ENCODE peak calls at places on chromosomes 5 and 9, in four cellular contexts. L, V, U and H are unnamed samples.

GRCh38 chr9:129570450-129571297 is 50.2 kb downstream of the C9orf50 start:
- DNase-seq in L (peak), V (peak), U (peak), H (peak)

GRCh38 chr5:129906177-129906887 is 2.1 kb downstream of the CHSY3 start:
- DNase-seq in U (no peak), L (peak), V (peak), H (peak)

GRCh38 chr9:98142182-98142924 is 23.3 kb upstream of the TRIM14 start:
- DNase-seq in L (no peak), V (peak), U (no peak), H (no peak)

GRCh38 chr5:9025942-9026341 is 519.9 kb downstream of the SEMA5A start:
- DNase-seq in U (peak), V (no peak), L (no peak), H (no peak)

GRCh38 chr5:53994148-53994547 is 316.2 kb downstream of the ARL15 start:
- DNase-seq in U (peak), L (no peak), V (no peak), H (no peak)

GRCh38 chr5:165906879-165907278 is 2384.6 kb upstream of the WWC1 start:
- DNase-seq in L (no peak), V (no peak), U (no peak), H (no peak)

GRCh38 chr9:112248722-112249121 is 73.6 kb upstream of the SUSD1 start:
- DNase-seq in L (no peak), V (no peak), U (peak), H (no peak)

GRCh38 chr5:73997936-73998335 is 371.9 kb downstream of the ARHGEF28 start:
- DNase-seq in V (no peak), U (no peak), L (no peak), H (no peak)

GRCh38 chr9:97889941-97890557 is 32.3 kb downstream of the TRMO start:
- DNase-seq in V (peak), U (no peak), L (peak), H (peak)

GRCh38 chr5:53453898-53454837 is 26.3 kb upstream of the FST start:
- DNase-seq in L (no peak), U (no peak), V (peak), H (no peak)

GRCh38 chr5:172550096-172550765 is 90.8 kb upstream of the NEURL1B start:
- DNase-seq in U (no peak), V (no peak), L (no peak), H (no peak)

GRCh38 chr5:163360681-163361080 is 76.7 kb upstream of the CCNG1 start:
- DNase-seq in V (no peak), L (no peak), U (no peak), H (no peak)

GRCh38 chr5:89513299-89514044 is 630.5 kb upstream of the MEF2C start:
- DNase-seq in L (no peak), V (no peak), U (no peak), H (no peak)

GRCh38 chr5:174046558-174046957 is 1.1 kb downstream of the NSG2 start:
- DNase-seq in L (peak), V (no peak), U (no peak), H (no peak)

GRCh38 chr9:99398241-99398640 is 176.2 kb downstream of the SEC61B start:
- DNase-seq in U (no peak), L (no peak), V (peak), H (no peak)

GRCh38 chr9:135030711-135031245 is 56.7 kb upstream of the OLFM1 start:
- DNase-seq in V (no peak), U (no peak), L (no peak), H (no peak)

GRCh38 chr5:172724658-172725183 is 46.3 kb downstream of the DUSP1 start:
- DNase-seq in V (no peak), U (no peak), L (no peak), H (no peak)

GRCh38 chr9:124377551-124377950 is 37.7 kb downstream of the PSMB7 start:
- DNase-seq in V (no peak), U (no peak), L (no peak), H (no peak)

GRCh38 chr5:84791153-84791552 is 406.5 kb upstream of the EDIL3 start:
- DNase-seq in U (no peak), L (no peak), V (no peak), H (no peak)

GRCh38 chr9:38181216-38181615 is 112.2 kb upstream of the SHB start:
- DNase-seq in U (no peak), L (no peak), V (no peak), H (no peak)

GRCh38 chr5:32961066-32961429 is 249.9 kb downstream of the NPR3 start:
- DNase-seq in V (no peak), U (peak), L (no peak), H (no peak)

GRCh38 chr9:89743576-89744254 is 138.9 kb downstream of the GADD45G start:
- DNase-seq in U (no peak), V (peak), L (peak), H (peak)

GRCh38 chr5:100901851-100902341 is 1.2 kb downstream of the ST8SIA4 start:
- DNase-seq in L (no peak), U (no peak), V (peak), H (no peak)

GRCh38 chr5:79318935-79319614 is 83.1 kb downstream of the JMY start:
- DNase-seq in V (peak), U (peak), L (no peak), H (no peak)

GRCh38 chr5:98631311-98632054 is 142.0 kb upstream of the RGMB start:
- DNase-seq in V (no peak), L (no peak), U (peak), H (no peak)

GRCh38 chr9:14741369-14741768 is 18.8 kb upstream of the CER1 start:
- DNase-seq in U (no peak), V (peak), L (no peak), H (no peak)

GRCh38 chr5:84403773-84404172 is 19.1 kb upstream of the EDIL3 start:
- DNase-seq in L (no peak), V (no peak), U (peak), H (no peak)

GRCh38 chr5:32100230-32100629 is 73.9 kb downstream of the GOLPH3 start:
- DNase-seq in U (no peak), V (peak), L (peak), H (no peak)

GRCh38 chr5:14600846-14601245 is 19.3 kb downstream of the OTULINL start:
- DNase-seq in U (no peak), V (no peak), L (no peak), H (no peak)

GRCh38 chr9:94800424-94801117 is 74.1 kb downstream of the AOPEP start:
- DNase-seq in V (no peak), U (peak), L (no peak), H (no peak)

GRCh38 chr9:38068866-38069628 is at the start of gene SHB:
- DNase-seq in U (peak), L (peak), V (no peak), H (peak)

GRCh38 chr5:152593388-152593787 is 188.3 kb upstream of the NMUR2 start:
- DNase-seq in V (peak), L (no peak), U (no peak), H (no peak)

GRCh38 chr5:27450607-27451006 is 412.2 kb upstream of the CDH9 start:
- DNase-seq in V (no peak), L (no peak), U (peak), H (no peak)

GRCh38 chr5:79357401-79357800 is 121.5 kb downstream of the JMY start:
- DNase-seq in L (no peak), U (peak), V (no peak), H (no peak)

GRCh38 chr9:81720450-81721086 is 31.2 kb upstream of the TLE1 start:
- DNase-seq in U (no peak), L (no peak), V (no peak), H (no peak)
- H4K5ac ChIP-seq in U (no peak), L (no peak), V (no peak), H (no peak)

GRCh38 chr5:83001788-83002381 is 75.3 kb downstream of the TMEM167A start:
- DNase-seq in L (no peak), U (no peak), V (no peak), H (no peak)
- H4K5ac ChIP-seq in L (no peak), U (no peak), V (no peak), H (no peak)

DNA sequence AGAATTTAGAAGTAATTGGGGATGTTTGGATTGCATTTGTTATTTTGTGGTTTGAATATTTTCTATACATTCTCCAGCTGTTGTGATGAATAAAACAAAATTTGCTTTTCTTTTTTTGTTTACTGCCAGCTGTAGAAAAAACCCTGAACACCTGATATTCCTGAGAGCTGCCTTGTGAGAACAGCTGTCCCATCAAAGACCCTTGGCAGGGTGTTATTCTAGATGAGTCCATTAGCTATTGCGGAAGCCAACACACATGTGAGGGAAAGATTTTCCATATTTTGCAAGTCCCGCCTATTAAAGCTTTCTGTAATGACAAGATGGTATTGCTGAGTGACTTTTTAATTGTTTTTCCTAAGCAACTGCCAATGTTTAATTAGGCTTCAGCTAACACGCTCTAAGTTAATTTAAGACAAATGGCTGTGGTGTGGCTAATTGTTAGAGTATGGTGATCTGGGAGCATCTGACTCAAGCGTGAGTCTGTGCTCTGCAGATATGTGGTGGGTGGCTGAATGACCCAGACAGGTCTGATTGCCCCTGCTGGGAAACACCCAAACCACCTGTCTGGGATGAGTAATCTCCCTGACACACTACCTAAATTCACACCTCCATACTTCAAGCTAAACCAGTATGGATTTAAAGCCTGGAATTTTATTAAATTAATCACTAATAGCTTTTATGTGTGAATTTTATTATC is 86.5 kb upstream of the PRLR start:
- DNase-seq in U (no peak), V (peak), L (no peak), H (no peak)
- H4K5ac ChIP-seq in U (no peak), V (no peak), L (no peak), H (no peak)

DNA sequence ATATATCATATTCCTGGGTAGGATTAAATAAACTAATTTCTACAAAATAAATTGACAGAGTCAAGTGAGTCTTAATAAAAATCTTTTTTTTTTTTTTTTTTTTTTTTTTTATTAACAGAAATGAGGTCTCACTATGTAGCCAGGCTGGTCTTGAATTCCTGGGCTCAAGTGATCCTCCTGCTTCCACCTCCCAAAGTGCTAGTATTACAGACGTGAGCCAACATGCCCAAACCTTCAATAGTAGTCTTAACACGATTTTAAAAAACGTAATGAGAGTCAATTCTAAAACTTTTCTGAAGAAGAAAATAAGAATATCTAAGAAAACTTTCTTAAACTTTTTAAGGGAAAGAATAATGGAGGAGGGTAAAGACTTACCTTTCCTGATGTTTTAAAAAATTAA is 84.2 kb downstream of the YIPF5 start:
- DNase-seq in V (no peak), L (no peak), U (no peak), H (no peak)
- H4K5ac ChIP-seq in V (no peak), L (no peak), U (no peak), H (no peak)

GRCh38 chr9:109382585-109382984 is 61.7 kb upstream of the EPB41L4B start:
- DNase-seq in L (no peak), V (no peak), U (no peak), H (no peak)
- H4K5ac ChIP-seq in L (no peak), V (no peak), U (no peak), H (no peak)

DNA sequence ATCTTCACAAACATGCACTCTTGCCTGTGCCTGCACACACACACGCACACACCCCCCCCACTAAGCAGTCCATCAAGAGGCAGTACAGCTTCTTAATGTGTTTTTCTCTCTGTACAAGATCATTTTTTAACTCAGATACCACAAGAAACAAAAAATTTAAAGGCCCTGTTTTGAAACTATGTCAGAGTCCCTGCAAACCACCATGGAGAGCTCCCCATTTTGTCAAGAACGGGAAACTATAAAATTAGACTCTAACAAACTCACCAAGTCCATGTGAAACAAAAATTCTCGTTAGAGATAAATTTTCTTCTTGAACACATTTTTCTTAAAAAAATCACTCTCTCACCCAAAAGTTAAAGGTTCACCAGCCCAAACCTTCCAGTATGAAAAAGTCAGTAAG is 86.3 kb downstream of the ELAVL2 start:
- DNase-seq in V (no peak), U (no peak), L (no peak), H (no peak)
- H4K5ac ChIP-seq in V (no peak), U (no peak), L (no peak), H (no peak)

DNA sequence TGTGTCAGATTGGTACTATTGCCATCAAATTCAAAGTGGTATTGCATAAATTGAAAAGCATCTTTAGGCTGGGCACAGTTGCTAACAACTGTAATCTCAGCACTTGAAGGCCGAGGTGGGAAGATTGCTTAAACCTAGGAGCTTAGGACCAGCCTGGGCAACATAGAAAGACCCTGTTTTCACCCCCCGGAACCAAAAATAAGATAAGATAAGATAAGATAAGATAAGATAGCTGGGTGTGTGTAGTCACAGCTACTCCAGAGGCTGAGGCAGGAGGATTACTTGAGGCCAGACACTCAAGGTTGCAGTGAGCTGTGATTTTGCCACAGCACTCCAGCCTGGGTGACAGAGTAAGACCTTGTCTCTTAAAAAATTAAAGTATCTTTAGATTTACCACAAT is 297.9 kb upstream of the SEMA6A start:
- DNase-seq in V (peak), U (no peak), L (no peak), H (no peak)
- H4K5ac ChIP-seq in V (no peak), U (no peak), L (no peak), H (no peak)

GRCh38 chr9:3873818-3874217 is 348.0 kb upstream of the RFX3 start:
- DNase-seq in L (no peak), V (peak), U (peak), H (no peak)
- H4K5ac ChIP-seq in L (no peak), V (no peak), U (peak), H (no peak)

GRCh38 chr5:96823900-96824351 is 16.2 kb upstream of the ERAP1 start:
- DNase-seq in V (no peak), L (no peak), U (peak), H (no peak)

GRCh38 chr5:96819806-96820205 is 12.1 kb upstream of the ERAP1 start:
- DNase-seq in U (no peak), L (no peak), V (no peak), H (no peak)

GRCh38 chr5:96825243-96825642 is 17.5 kb upstream of the ERAP1 start:
- DNase-seq in V (no peak), L (no peak), U (no peak), H (no peak)

GRCh38 chr5:96823060-96823459 is 15.3 kb upstream of the ERAP1 start:
- DNase-seq in V (no peak), L (no peak), U (no peak), H (no peak)

DNA sequence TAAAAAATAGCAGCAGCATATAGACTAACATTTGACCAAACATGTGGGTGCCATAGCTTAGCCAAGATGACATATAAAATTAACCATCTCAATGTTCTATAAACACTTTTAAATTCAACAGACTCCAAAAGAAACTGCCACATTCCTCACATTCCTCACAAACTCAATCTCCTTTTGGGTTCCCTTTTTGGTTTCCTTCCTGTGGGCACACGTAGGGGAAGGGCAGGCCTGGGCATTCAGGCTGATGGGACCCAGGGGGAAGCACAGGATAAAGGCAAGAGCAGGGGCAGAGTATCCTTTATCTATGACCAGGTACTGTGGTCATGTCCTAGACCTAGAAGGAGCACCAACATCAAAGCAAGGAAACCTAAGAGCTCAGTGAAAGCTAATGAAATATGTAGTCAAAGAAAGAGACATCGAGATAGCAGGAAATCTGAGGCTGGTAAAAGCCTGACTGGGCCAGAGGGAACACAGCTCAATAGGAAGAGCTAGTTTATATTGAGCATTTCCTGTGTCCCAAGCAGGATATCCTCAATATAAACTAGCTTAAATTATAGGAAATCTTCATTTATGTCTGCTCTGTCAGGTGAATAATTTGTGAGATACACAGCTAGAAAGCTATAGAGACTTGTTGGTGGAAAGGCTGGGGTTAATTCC is 13.6 kb upstream of the ERAP1 start:
- DNase-seq in V (peak), U (peak), L (no peak), H (no peak)
- H4K5ac ChIP-seq in V (no peak), U (peak), L (no peak), H (no peak)

GRCh38 chr5:52073993-52074689 is 690.9 kb downstream of the ISL1 start:
- DNase-seq in L (no peak), V (no peak), U (no peak), H (no peak)
- H4K5ac ChIP-seq in L (no peak), V (no peak), U (no peak), H (no peak)